ENCODE peak calls at places on chromosomes 6 and 20, in five cellular contexts. X is left ventricle myocardium superior; O is stimulated activated CD4-positive, alpha-beta T cell treated with anti-CD3 and anti-CD28 coated beads, Interleukin-2, amount 100 ng/mL, for 48 hours; V is activated T-helper 1 cell treated with anti-CD3 and anti-CD28 coated beads, Interleukin-12 subunit alpha, Interleukin-12 subunit beta, Interleukin-2, Interleukin-4 antibody, amounts not matched to agents 30 ng/mL and 10 ng/mL and 1 ng/mL, durations not matched to agents 14 hours and 24 hours and 36 hours; R is hypothalamus. B is an unnamed sample.

GRCh38 chr20:49846206-49846807 is 33.7 kb downstream of the SLC9A8 start:
- DNase-seq in X (no peak), O (peak), V (peak), R (peak), B (peak)

GRCh38 chr20:33673411-33674293 is 576 bp downstream of the NECAB3 start:
- DNase-seq in X (no peak), O (peak), V (no peak), R (no peak), B (no peak)

GRCh38 chr6:113719545-113719944 is 137.6 kb upstream of the MARCKS start:
- DNase-seq in X (no peak), O (no peak), V (no peak), R (no peak), B (no peak)

GRCh38 chr6:158817298-158818007 is 1.7 kb downstream of the EZR start:
- DNase-seq in X (peak), O (peak), V (peak), R (no peak), B (no peak)

GRCh38 chr6:47663462-47664216 is 34.7 kb upstream of the ADGRF4 start:
- DNase-seq in X (no peak), O (no peak), V (no peak), R (no peak), B (no peak)

GRCh38 chr20:61908057-61909026 is 157.3 kb downstream of the TAF4 start:
- DNase-seq in X (peak), O (no peak), V (no peak), R (no peak), B (no peak)

GRCh38 chr6:116205318-116205717 is 48.6 kb downstream of the TSPYL4 start:
- DNase-seq in X (no peak), O (no peak), V (no peak), R (no peak), B (no peak)

GRCh38 chr20:37816003-37816402 is 86.9 kb upstream of the VSTM2L start:
- DNase-seq in X (no peak), O (no peak), V (no peak), R (no peak), B (no peak)

GRCh38 chr20:25372584-25373336 is 17.9 kb downstream of the ABHD12 start:
- DNase-seq in X (no peak), O (no peak), V (no peak), R (no peak), B (no peak)

GRCh38 chr6:99814230-99814928 is 179.6 kb downstream of the MCHR2 start:
- DNase-seq in X (no peak), O (no peak), V (no peak), R (no peak), B (no peak)